ENCODE peak calls at places on chromosome X, in seven cellular contexts. One of them, this sample, is unnamed.

GRCh38 chrX:15749642-15750610 is 11.9 kb downstream of the CA5B start:
- DNase-seq in heart right ventricle: no peak
- DNase-seq in neural progenitor cell: no peak
- DNase-seq in coronary artery: no peak
- DNase-seq in CD8-positive, alpha-beta memory T cell: peak; percentile 59
- DNase-seq in SK-N-SH: no peak
- DNase-seq in cardiac muscle cell: no peak
- DNase-seq in this sample: no peak

GRCh38 chrX:13223868-13224555 is 95.8 kb downstream of the ATXN3L start:
- DNase-seq in neural progenitor cell: no peak
- DNase-seq in heart right ventricle: no peak
- DNase-seq in SK-N-SH: no peak
- DNase-seq in CD8-positive, alpha-beta memory T cell: no peak
- DNase-seq in coronary artery: no peak
- DNase-seq in cardiac muscle cell: peak; percentile 93
- DNase-seq in this sample: peak; percentile 52

GRCh38 chrX:73127700-73128241 is 48.5 kb upstream of the PABPC1L2A start:
- DNase-seq in cardiac muscle cell: no peak
- DNase-seq in SK-N-SH: no peak
- DNase-seq in CD8-positive, alpha-beta memory T cell: no peak
- DNase-seq in heart right ventricle: peak; percentile 3
- DNase-seq in neural progenitor cell: peak; percentile 3
- DNase-seq in coronary artery: no peak
- DNase-seq in this sample: no peak

GRCh38 chrX:41027388-41027787 is 57.9 kb upstream of the USP9X start:
- DNase-seq in CD8-positive, alpha-beta memory T cell: no peak
- DNase-seq in neural progenitor cell: peak; percentile 36
- DNase-seq in coronary artery: no peak
- DNase-seq in cardiac muscle cell: peak; percentile 38
- DNase-seq in heart right ventricle: no peak
- DNase-seq in SK-N-SH: no peak
- DNase-seq in this sample: no peak

GRCh38 chrX:16445166-16445752 is 204.7 kb upstream of the S100G start:
- DNase-seq in SK-N-SH: peak; percentile 41
- DNase-seq in CD8-positive, alpha-beta memory T cell: peak; percentile 54
- DNase-seq in cardiac muscle cell: peak; percentile 31
- DNase-seq in coronary artery: no peak
- DNase-seq in heart right ventricle: no peak
- DNase-seq in neural progenitor cell: peak; percentile 70
- DNase-seq in this sample: no peak

GRCh38 chrX:70769659-70770232 is 138.8 kb downstream of the TEX11 start:
- DNase-seq in coronary artery: no peak
- DNase-seq in neural progenitor cell: no peak
- DNase-seq in CD8-positive, alpha-beta memory T cell: no peak
- DNase-seq in heart right ventricle: no peak
- DNase-seq in cardiac muscle cell: peak; percentile 2
- DNase-seq in SK-N-SH: peak; percentile 8
- DNase-seq in this sample: no peak

GRCh38 chrX:24341795-24342194 is 18.6 kb upstream of the SUPT20HL1 start:
- DNase-seq in SK-N-SH: no peak
- DNase-seq in heart right ventricle: no peak
- DNase-seq in neural progenitor cell: no peak
- DNase-seq in CD8-positive, alpha-beta memory T cell: no peak
- DNase-seq in coronary artery: no peak
- DNase-seq in cardiac muscle cell: peak; percentile 59
- DNase-seq in this sample: no peak

GRCh38 chrX:67328496-67328895 is 215.3 kb upstream of the AR start:
- DNase-seq in SK-N-SH: no peak
- DNase-seq in CD8-positive, alpha-beta memory T cell: no peak
- DNase-seq in cardiac muscle cell: no peak
- DNase-seq in heart right ventricle: no peak
- DNase-seq in coronary artery: no peak
- DNase-seq in neural progenitor cell: no peak
- DNase-seq in this sample: no peak

GRCh38 chrX:67555578-67556203 is 11.9 kb downstream of the AR start:
- DNase-seq in coronary artery: no peak
- DNase-seq in heart right ventricle: no peak
- DNase-seq in neural progenitor cell: peak; percentile 32
- DNase-seq in SK-N-SH: peak; percentile 45
- DNase-seq in cardiac muscle cell: peak; percentile 64
- DNase-seq in CD8-positive, alpha-beta memory T cell: no peak
- DNase-seq in this sample: no peak

GRCh38 chrX:16188687-16189086 is 21.4 kb downstream of the MAGEB17 start:
- DNase-seq in coronary artery: no peak
- DNase-seq in CD8-positive, alpha-beta memory T cell: no peak
- DNase-seq in SK-N-SH: no peak
- DNase-seq in neural progenitor cell: no peak
- DNase-seq in heart right ventricle: no peak
- DNase-seq in cardiac muscle cell: no peak
- DNase-seq in this sample: no peak

GRCh38 chrX:96440941-96441340 is 243.7 kb upstream of the DIAPH2 start:
- DNase-seq in cardiac muscle cell: peak; percentile 48
- DNase-seq in neural progenitor cell: no peak
- DNase-seq in heart right ventricle: no peak
- DNase-seq in SK-N-SH: no peak
- DNase-seq in coronary artery: no peak
- DNase-seq in CD8-positive, alpha-beta memory T cell: no peak
- DNase-seq in this sample: no peak

GRCh38 chrX:49977319-49978090 is 55.1 kb downstream of the CLCN5 start:
- DNase-seq in heart right ventricle: no peak
- DNase-seq in SK-N-SH: peak; percentile 7
- DNase-seq in coronary artery: no peak
- DNase-seq in cardiac muscle cell: no peak
- DNase-seq in CD8-positive, alpha-beta memory T cell: no peak
- DNase-seq in neural progenitor cell: no peak
- DNase-seq in this sample: no peak

DNA sequence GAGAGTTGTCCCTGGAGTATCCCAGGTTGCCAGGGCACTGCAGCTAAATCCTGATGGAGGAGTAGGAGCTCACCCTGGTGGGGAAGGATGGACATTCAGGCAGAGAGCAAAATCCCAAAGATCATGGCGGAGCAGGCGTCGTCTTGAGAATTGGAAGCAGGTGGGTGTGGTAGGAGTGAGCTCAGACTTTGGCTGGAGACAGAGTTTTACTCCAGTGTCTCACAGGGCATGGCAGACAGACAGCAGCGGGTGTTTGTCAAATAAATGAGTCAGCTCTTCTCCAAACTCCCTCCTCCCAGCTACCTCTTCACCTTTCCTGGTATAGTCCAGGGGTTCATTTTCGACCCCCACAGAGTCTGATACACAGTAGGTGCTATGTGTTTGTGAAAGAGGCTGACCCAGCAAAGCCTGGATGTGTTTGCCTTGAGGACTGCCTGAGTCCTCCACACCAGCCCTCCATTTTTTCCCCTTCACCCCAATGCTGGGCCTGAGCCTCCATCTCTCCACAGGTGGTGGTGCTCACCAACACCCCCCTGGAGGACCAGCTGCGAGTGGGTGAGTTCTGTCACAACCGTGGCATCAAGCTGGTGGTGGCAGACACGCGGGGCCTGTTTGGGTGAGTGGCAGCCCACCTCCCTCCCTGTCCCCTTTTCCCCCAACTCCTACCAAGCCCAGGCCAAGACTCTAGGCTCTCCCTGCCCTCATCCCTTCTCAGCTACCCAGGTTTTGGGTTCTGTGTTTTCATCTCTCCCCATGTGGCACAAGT is 6.9 kb downstream of the UBA1 start:
- DNase-seq in coronary artery: no peak
- DNase-seq in neural progenitor cell: no peak
- DNase-seq in CD8-positive, alpha-beta memory T cell: no peak
- DNase-seq in cardiac muscle cell: peak; percentile 22
- DNase-seq in heart right ventricle: no peak
- DNase-seq in SK-N-SH: no peak
- DNase-seq in this sample: no peak
- H3K27ac ChIP-seq in coronary artery: peak overlapping the region; percentile 66
- H3K27ac ChIP-seq in neural progenitor cell: no peak overlapping the region
- H3K27ac ChIP-seq in CD8-positive, alpha-beta memory T cell: no peak overlapping the region
- H3K27ac ChIP-seq in cardiac muscle cell: no peak overlapping the region
- H3K27ac ChIP-seq in heart right ventricle: no peak overlapping the region
- H3K27ac ChIP-seq in SK-N-SH: no peak overlapping the region
- H3K27ac ChIP-seq in this sample: peak overlapping the region; percentile 43

GRCh38 chrX:20116575-20117240 is at the start of gene MAP7D2:
- DNase-seq in SK-N-SH: peak; percentile 78
- DNase-seq in heart right ventricle: no peak
- DNase-seq in CD8-positive, alpha-beta memory T cell: no peak
- DNase-seq in cardiac muscle cell: no peak
- DNase-seq in coronary artery: no peak
- DNase-seq in neural progenitor cell: peak; percentile 45
- DNase-seq in this sample: no peak

GRCh38 chrX:20116087-20116574 is 576 bp downstream of the MAP7D2 start:
- DNase-seq in coronary artery: no peak
- DNase-seq in CD8-positive, alpha-beta memory T cell: no peak
- DNase-seq in cardiac muscle cell: no peak
- DNase-seq in SK-N-SH: peak; percentile 64
- DNase-seq in neural progenitor cell: peak; percentile 38
- DNase-seq in heart right ventricle: no peak
- DNase-seq in this sample: no peak

GRCh38 chrX:20118065-20118824 is 1.5 kb upstream of the MAP7D2 start:
- DNase-seq in heart right ventricle: no peak
- DNase-seq in cardiac muscle cell: no peak
- DNase-seq in neural progenitor cell: no peak
- DNase-seq in coronary artery: no peak
- DNase-seq in SK-N-SH: no peak
- DNase-seq in CD8-positive, alpha-beta memory T cell: no peak
- DNase-seq in this sample: no peak
- H3K27ac ChIP-seq in heart right ventricle: no peak overlapping the region
- H3K27ac ChIP-seq in cardiac muscle cell: no peak overlapping the region
- H3K27ac ChIP-seq in neural progenitor cell: no peak overlapping the region
- H3K27ac ChIP-seq in coronary artery: no peak overlapping the region
- H3K27ac ChIP-seq in SK-N-SH: no peak overlapping the region
- H3K27ac ChIP-seq in CD8-positive, alpha-beta memory T cell: no peak overlapping the region
- H3K27ac ChIP-seq in this sample: no peak overlapping the region

DNA sequence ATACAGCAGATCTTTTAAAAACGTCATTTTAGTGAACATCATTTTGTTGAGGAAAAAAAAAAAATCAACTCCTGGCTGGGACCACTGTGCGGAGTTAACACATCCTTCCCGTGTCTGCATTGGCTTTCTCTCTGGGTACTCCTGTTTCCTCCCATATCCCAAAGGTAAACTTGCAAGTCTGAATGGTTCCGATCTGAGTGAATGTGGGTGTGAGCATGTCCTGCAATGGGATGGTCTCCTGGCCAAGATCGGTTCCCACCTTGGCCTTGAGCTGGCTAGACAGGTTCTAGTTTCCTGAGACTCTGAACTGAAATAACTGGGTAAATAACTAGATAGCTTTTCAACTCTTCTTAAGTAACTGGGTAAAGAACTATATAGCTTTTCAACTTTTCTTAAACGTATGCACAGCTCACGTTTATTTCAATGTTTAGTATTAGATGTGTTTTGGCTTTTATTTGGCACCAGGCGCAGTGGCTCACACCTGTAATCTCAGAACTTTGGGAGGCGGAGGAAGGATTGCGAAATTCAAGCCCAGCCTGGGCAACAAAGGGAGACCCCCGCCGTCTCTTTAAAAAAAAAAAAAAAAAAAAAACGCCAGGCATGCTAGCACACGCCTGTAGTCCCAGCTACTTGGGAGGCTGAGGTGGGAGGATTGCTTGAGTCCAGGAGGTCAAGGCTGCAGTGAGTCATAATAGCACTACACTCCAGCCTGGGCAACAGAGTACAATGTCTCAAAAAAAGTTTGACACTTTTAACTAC is 14.0 kb downstream of the RBMX start:
- DNase-seq in coronary artery: no peak
- DNase-seq in cardiac muscle cell: no peak
- DNase-seq in heart right ventricle: no peak
- DNase-seq in neural progenitor cell: no peak
- DNase-seq in CD8-positive, alpha-beta memory T cell: no peak
- DNase-seq in SK-N-SH: no peak
- DNase-seq in this sample: no peak
- H3K27ac ChIP-seq in coronary artery: peak overlapping the region; percentile 18
- H3K27ac ChIP-seq in cardiac muscle cell: no peak overlapping the region
- H3K27ac ChIP-seq in heart right ventricle: peak overlapping the region; percentile 3
- H3K27ac ChIP-seq in neural progenitor cell: no peak overlapping the region
- H3K27ac ChIP-seq in CD8-positive, alpha-beta memory T cell: no peak overlapping the region
- H3K27ac ChIP-seq in SK-N-SH: no peak overlapping the region
- H3K27ac ChIP-seq in this sample: no peak overlapping the region

GRCh38 chrX:45778621-45779020 is 577.9 kb upstream of the DIPK2B start:
- DNase-seq in cardiac muscle cell: no peak
- DNase-seq in CD8-positive, alpha-beta memory T cell: no peak
- DNase-seq in coronary artery: no peak
- DNase-seq in SK-N-SH: no peak
- DNase-seq in heart right ventricle: no peak
- DNase-seq in neural progenitor cell: no peak
- DNase-seq in this sample: no peak

GRCh38 chrX:45771114-45771513 is 570.4 kb upstream of the DIPK2B start:
- DNase-seq in cardiac muscle cell: peak; percentile 79
- DNase-seq in coronary artery: no peak
- DNase-seq in SK-N-SH: no peak
- DNase-seq in CD8-positive, alpha-beta memory T cell: no peak
- DNase-seq in heart right ventricle: no peak
- DNase-seq in neural progenitor cell: no peak
- DNase-seq in this sample: no peak

GRCh38 chrX:45774961-45775360 is 574.3 kb upstream of the DIPK2B start:
- DNase-seq in neural progenitor cell: no peak
- DNase-seq in heart right ventricle: no peak
- DNase-seq in cardiac muscle cell: peak; percentile 83
- DNase-seq in coronary artery: no peak
- DNase-seq in CD8-positive, alpha-beta memory T cell: no peak
- DNase-seq in SK-N-SH: no peak
- DNase-seq in this sample: no peak

GRCh38 chrX:45771560-45772340 is 571.1 kb upstream of the DIPK2B start:
- DNase-seq in CD8-positive, alpha-beta memory T cell: peak; percentile 78
- DNase-seq in neural progenitor cell: no peak
- DNase-seq in cardiac muscle cell: peak; percentile 63
- DNase-seq in heart right ventricle: peak; percentile 9
- DNase-seq in SK-N-SH: no peak
- DNase-seq in coronary artery: no peak
- DNase-seq in this sample: no peak

DNA sequence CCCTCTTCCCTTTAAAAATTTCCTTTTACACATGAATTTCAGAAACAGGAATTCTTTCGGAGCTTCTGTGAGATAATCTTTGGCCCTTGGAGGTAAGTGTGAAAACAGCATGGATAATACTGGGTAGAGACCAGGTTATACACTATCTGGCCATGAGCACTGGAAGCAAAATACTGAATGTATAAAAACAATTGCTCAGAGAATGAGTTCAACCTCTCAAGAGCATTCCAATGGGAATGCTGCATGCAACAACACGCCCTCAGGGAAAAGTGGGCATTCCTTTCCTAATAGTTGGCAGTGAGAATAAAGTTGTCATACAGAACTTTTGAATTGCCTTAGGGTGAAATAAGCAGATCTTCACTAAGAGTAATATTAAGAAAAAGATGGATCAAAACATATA is 574.8 kb upstream of the DIPK2B start:
- DNase-seq in neural progenitor cell: no peak
- DNase-seq in heart right ventricle: no peak
- DNase-seq in SK-N-SH: no peak
- DNase-seq in CD8-positive, alpha-beta memory T cell: no peak
- DNase-seq in cardiac muscle cell: peak; percentile 66
- DNase-seq in coronary artery: no peak
- DNase-seq in this sample: no peak
- H3K27ac ChIP-seq in neural progenitor cell: no peak overlapping the region
- H3K27ac ChIP-seq in heart right ventricle: no peak overlapping the region
- H3K27ac ChIP-seq in SK-N-SH: peak overlapping the region; percentile 76
- H3K27ac ChIP-seq in CD8-positive, alpha-beta memory T cell: no peak overlapping the region
- H3K27ac ChIP-seq in cardiac muscle cell: no peak overlapping the region
- H3K27ac ChIP-seq in coronary artery: peak overlapping the region; percentile 26
- H3K27ac ChIP-seq in this sample: peak overlapping the region; percentile 96

GRCh38 chrX:119783026-119783425 is 8.4 kb downstream of the RPL39 start:
- DNase-seq in SK-N-SH: no peak
- DNase-seq in neural progenitor cell: no peak
- DNase-seq in cardiac muscle cell: no peak
- DNase-seq in coronary artery: no peak
- DNase-seq in heart right ventricle: no peak
- DNase-seq in CD8-positive, alpha-beta memory T cell: no peak
- DNase-seq in this sample: no peak

GRCh38 chrX:119784747-119785446 is 6.5 kb downstream of the RPL39 start:
- DNase-seq in SK-N-SH: peak; percentile 47
- DNase-seq in neural progenitor cell: peak; percentile 24
- DNase-seq in CD8-positive, alpha-beta memory T cell: peak; percentile 59
- DNase-seq in coronary artery: no peak
- DNase-seq in heart right ventricle: peak; percentile 21
- DNase-seq in cardiac muscle cell: peak; percentile 41
- DNase-seq in this sample: no peak
- H3K27ac ChIP-seq in SK-N-SH: no peak overlapping the region
- H3K27ac ChIP-seq in neural progenitor cell: no peak overlapping the region
- H3K27ac ChIP-seq in CD8-positive, alpha-beta memory T cell: no peak overlapping the region
- H3K27ac ChIP-seq in coronary artery: no peak overlapping the region
- H3K27ac ChIP-seq in heart right ventricle: no peak overlapping the region
- H3K27ac ChIP-seq in cardiac muscle cell: no peak overlapping the region
- H3K27ac ChIP-seq in this sample: no peak overlapping the region

This sample was measured in epithelial cell of prostate.